ENCODE peak calls at places on chromosomes 13 and 19, in four cellular contexts. P is colonic mucosa, S is PC-9, R is GM10248. U is an unnamed sample.
A peak's percentile ranks its signal among the peaks of the same experiment; 100 is the strongest.

GRCh38 chr13:46797468-46798237 is 692 bp upstream of the ESD start:
- DNase-seq in P (peak; percentile 21), R (no peak), S (no peak), U (no peak)

GRCh38 chr13:52921194-52921593 is 72.8 kb upstream of the PCDH8 start:
- DNase-seq in P (no peak), R (peak; percentile 56), S (no peak), U (no peak)

GRCh38 chr19:14871619-14872230 is 14.2 kb downstream of the OR7A17 start:
- DNase-seq in S (peak; percentile 0), R (peak; percentile 33), P (no peak), U (no peak)

GRCh38 chr13:52411629-52412028 is 5.7 kb upstream of the THSD1 start:
- DNase-seq in R (no peak), P (no peak), S (no peak), U (no peak)

GRCh38 chr13:112233716-112234115 is 142.4 kb upstream of the SPACA7 start:
- DNase-seq in R (no peak), P (no peak), S (no peak), U (no peak)

GRCh38 chr13:95677564-95678386 is 836 bp downstream of the DNAJC3 start:
- DNase-seq in S (no peak), P (peak; percentile 57), R (no peak), U (no peak)

GRCh38 chr19:33809960-33810359 is 13.3 kb downstream of the KCTD15 start:
- DNase-seq in P (no peak), S (no peak), R (no peak), U (no peak)

GRCh38 chr13:65914707-65915106 is 1315.4 kb downstream of the PCDH9 start:
- DNase-seq in S (no peak), R (no peak), P (no peak), U (no peak)

GRCh38 chr19:16566702-16567101 is 5.5 kb downstream of the SLC35E1 start:
- DNase-seq in S (no peak), P (no peak), R (no peak), U (no peak)

GRCh38 chr13:91882918-91883317 is 484.5 kb downstream of the GPC5 start:
- DNase-seq in S (no peak), P (no peak), R (no peak), U (no peak)

GRCh38 chr13:36736119-36736726 is 62.4 kb downstream of the SERTM1 start:
- DNase-seq in R (peak; percentile 19), P (peak; percentile 31), S (peak; percentile 11), U (no peak)

GRCh38 chr13:26539738-26540292 is 17.7 kb upstream of the WASF3 start:
- DNase-seq in P (peak; percentile 75), S (no peak), R (no peak), U (no peak)

GRCh38 chr19:44712864-44713515 is 14.0 kb downstream of the CEACAM16 start:
- DNase-seq in S (no peak), R (no peak), P (no peak), U (no peak)

GRCh38 chr19:56837892-56838679 is 2.4 kb downstream of the PEG3 start:
- DNase-seq in S (no peak), R (no peak), P (peak; percentile 22), U (peak; percentile 17)

GRCh38 chr19:690203-690602 is 5.0 kb downstream of the PRSS57 start:
- DNase-seq in R (no peak), S (no peak), P (no peak), U (no peak)

GRCh38 chr19:42032428-42032827 is 37.6 kb downstream of the GRIK5 start:
- DNase-seq in R (no peak), S (no peak), P (no peak), U (no peak)

GRCh38 chr13:37074703-37075102 is 15.2 kb upstream of the SUPT20H start:
- DNase-seq in S (no peak), P (no peak), R (no peak), U (no peak)

GRCh38 chr13:49584771-49585182 is 581 bp downstream of the RCBTB1 start:
- DNase-seq in R (no peak), S (no peak), P (no peak), U (no peak)

GRCh38 chr19:12833418-12833746 is 997 bp downstream of the RTBDN start:
- DNase-seq in R (no peak), S (no peak), P (no peak), U (no peak)

GRCh38 chr13:39684531-39685137 is 29.2 kb downstream of the COG6 start:
- DNase-seq in P (no peak), R (peak; percentile 19), S (no peak), U (peak; percentile 15)

GRCh38 chr19:42074513-42075363 is 1.2 kb upstream of the ZNF574 start:
- DNase-seq in P (peak; percentile 52), R (peak; percentile 53), S (peak; percentile 34), U (no peak)

GRCh38 chr19:17873661-17874422 is 2.1 kb downstream of the SLC5A5 start:
- DNase-seq in R (peak; percentile 86), P (peak; percentile 60), S (peak; percentile 42), U (no peak)

GRCh38 chr13:48043789-48044503 is 6.4 kb downstream of the NUDT15 start:
- DNase-seq in S (no peak), R (no peak), P (no peak), U (no peak)

GRCh38 chr19:55703790-55704215 is 28.8 kb downstream of the EPN1 start:
- DNase-seq in P (no peak), R (peak; percentile 42), S (no peak), U (peak; percentile 14)

GRCh38 chr13:37486171-37486661 is 112.4 kb downstream of the POSTN start:
- DNase-seq in S (no peak), R (no peak), P (no peak), U (no peak)

GRCh38 chr19:58409010-58409790 is 751 bp downstream of the ZNF584 start:
- DNase-seq in R (no peak), P (no peak), S (no peak), U (no peak)

GRCh38 chr13:101751488-101751887 is 299.0 kb downstream of the ITGBL1 start:
- DNase-seq in P (no peak), R (no peak), S (peak; percentile 38), U (peak; percentile 85)

GRCh38 chr13:93810264-93810663 is 583.7 kb downstream of the GPC6 start:
- DNase-seq in R (no peak), P (no peak), S (no peak), U (no peak)

GRCh38 chr13:93818345-93818744 is 591.7 kb downstream of the GPC6 start:
- DNase-seq in S (no peak), R (no peak), P (no peak), U (no peak)

GRCh38 chr13:93819331-93819730 is 592.7 kb downstream of the GPC6 start:
- DNase-seq in S (no peak), P (no peak), R (no peak), U (no peak)

DNA sequence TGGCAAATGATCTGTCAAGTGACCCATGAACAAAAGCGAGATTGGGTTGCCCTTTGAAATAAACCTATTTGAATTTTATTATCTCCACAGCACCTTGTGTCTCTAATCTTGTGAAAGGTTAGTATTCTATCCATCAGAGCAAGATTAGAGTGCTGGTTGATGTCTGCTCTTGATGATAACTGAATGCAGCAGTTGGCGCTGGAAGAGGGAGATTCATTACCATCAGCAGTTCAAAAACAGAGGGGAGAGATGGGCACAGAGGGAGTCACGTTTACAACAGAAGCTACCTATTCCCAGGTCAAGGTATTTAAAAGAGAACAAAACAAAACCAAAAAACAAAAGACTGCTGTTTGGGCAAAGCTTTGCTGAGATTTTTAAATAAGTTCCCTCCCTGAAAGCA is 588.1 kb downstream of the GPC6 start:
- DNase-seq in S (no peak), P (no peak), R (no peak), U (no peak)
- TF ChIP-seq CTCF in S (no peak), P (no peak), R (no peak), U (no peak)

GRCh38 chr19:29873024-29873800 is 61.4 kb downstream of the CCNE1 start:
- DNase-seq in R (peak; percentile 85), S (peak; percentile 34), P (peak; percentile 51), U (no peak)
- TF ChIP-seq CTCF in R (peak; percentile 80), S (peak; percentile 79), P (peak; percentile 77), U (peak; percentile 56)

GRCh38 chr19:32223595-32224370 is 121.6 kb upstream of the ZNF507 start:
- DNase-seq in P (no peak), R (no peak), S (no peak), U (no peak)

GRCh38 chr19:32223106-32223505 is 122.3 kb upstream of the ZNF507 start:
- DNase-seq in P (no peak), S (no peak), R (no peak), U (no peak)

GRCh38 chr19:32222594-32222993 is 122.8 kb upstream of the ZNF507 start:
- DNase-seq in S (no peak), R (no peak), P (no peak), U (no peak)

GRCh38 chr19:32227561-32228165 is 117.7 kb upstream of the ZNF507 start:
- DNase-seq in R (no peak), S (no peak), P (no peak), U (no peak)

GRCh38 chr19:32224371-32225244 is 120.8 kb upstream of the ZNF507 start:
- DNase-seq in P (peak; percentile 49), R (peak; percentile 86), S (peak; percentile 62), U (peak; percentile 1)
- TF ChIP-seq CTCF in P (peak; percentile 100), R (peak; percentile 96), S (peak; percentile 94), U (peak; percentile 78)

DNA sequence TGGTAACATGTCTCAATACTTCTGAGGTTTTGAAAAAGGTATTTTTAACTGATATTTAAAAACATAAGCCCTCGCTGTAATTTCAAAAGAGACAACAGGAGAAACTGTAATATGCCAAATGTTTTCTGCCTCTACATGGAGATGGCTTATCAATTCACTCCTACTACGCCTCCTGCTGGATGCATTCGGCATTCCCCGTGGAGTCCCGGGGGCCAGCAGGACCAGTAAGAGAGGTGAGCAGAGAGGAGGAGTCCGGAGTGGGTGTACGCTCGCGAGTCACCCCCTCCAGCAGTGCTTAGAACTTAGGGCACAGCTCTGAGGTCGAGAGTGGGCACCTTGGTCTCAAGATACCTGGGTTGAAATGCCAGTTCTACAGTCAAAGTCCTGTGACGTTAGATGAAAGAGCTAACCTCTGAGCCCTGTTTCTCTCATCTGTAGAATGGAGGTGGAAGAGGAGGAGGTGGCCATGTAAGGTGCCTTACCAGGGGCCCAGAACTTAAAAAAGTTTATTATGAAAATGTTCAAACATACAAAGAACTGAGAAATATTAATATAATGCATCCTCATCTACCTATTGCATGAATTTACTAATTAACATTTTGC is 110.2 kb downstream of the STK24 start:
- DNase-seq in R (no peak), S (peak; percentile 50), P (no peak), U (no peak)
- TF ChIP-seq CTCF in R (peak; percentile 48), S (peak; percentile 82), P (peak; percentile 65), U (peak; percentile 84)

GRCh38 chr13:22761709-22762108 is 419.1 kb upstream of the SGCG start:
- DNase-seq in P (no peak), R (no peak), S (no peak), U (no peak)

GRCh38 chr13:22758245-22758644 is 422.5 kb upstream of the SGCG start:
- DNase-seq in P (no peak), R (no peak), S (no peak), U (no peak)

DNA sequence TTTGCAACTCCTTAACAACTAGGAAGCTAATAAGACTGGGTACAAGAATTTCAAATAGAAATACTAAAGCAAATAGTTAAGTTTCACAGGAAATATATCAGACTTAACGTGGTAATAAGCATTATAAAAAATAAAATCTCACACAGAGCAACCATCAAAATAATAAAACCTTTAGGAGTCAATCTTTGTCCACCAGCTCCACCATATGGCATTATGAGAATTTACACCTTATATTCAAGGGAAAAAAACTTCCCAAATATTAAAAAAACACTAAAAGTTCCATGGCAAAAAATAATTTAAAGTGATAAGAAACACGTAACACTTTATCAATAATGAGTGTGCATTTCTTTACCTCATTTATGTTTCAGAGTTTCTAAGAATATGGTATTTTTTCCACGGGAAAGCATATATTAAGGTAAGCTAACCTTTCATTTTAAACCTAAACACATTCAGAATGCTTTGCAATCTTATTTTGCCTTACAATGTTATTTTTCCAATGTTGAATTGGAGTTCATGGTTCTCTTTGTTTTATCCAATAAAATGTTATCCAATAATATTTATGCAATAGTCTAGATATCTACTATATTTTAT is 423.2 kb upstream of the SGCG start:
- DNase-seq in S (no peak), P (no peak), R (no peak), U (no peak)
- TF ChIP-seq CTCF in S (peak; percentile 57), P (no peak), R (peak; percentile 15), U (peak; percentile 52)